ENCODE peak calls at places on chromosome 5, in eight cellular contexts. One of them, this sample, is unnamed.

GRCh38 chr5:100761192-100761591 is 141.9 kb downstream of the ST8SIA4 start:
- DNase-seq in GM23338: no peak
- DNase-seq in natural killer cell treated with Interleukin-12 subunit alpha and Interleukin-12 subunit beta and Interleukin-15 and Interleukin-18, amount 100 ng/mL, for 72 hours: no peak
- DNase-seq in NCI-H748 treated with DMSO at 0.1 percent for 48 hours: no peak
- DNase-seq in A549: peak
- DNase-seq in stomach: no peak
- DNase-seq in RCC 7860: no peak
- DNase-seq in cardiac muscle cell: no peak
- DNase-seq in this sample: no peak

GRCh38 chr5:145562931-145563330 is 272.2 kb downstream of the PRELID2 start:
- DNase-seq in GM23338: no peak
- DNase-seq in natural killer cell treated with Interleukin-12 subunit alpha and Interleukin-12 subunit beta and Interleukin-15 and Interleukin-18, amount 100 ng/mL, for 72 hours: no peak
- DNase-seq in NCI-H748 treated with DMSO at 0.1 percent for 48 hours: no peak
- DNase-seq in A549: no peak
- DNase-seq in stomach: no peak
- DNase-seq in RCC 7860: no peak
- DNase-seq in cardiac muscle cell: no peak
- DNase-seq in this sample: no peak

GRCh38 chr5:6637590-6637989 is 4.3 kb downstream of the SRD5A1 start:
- DNase-seq in GM23338: no peak
- DNase-seq in natural killer cell treated with Interleukin-12 subunit alpha and Interleukin-12 subunit beta and Interleukin-15 and Interleukin-18, amount 100 ng/mL, for 72 hours: no peak
- DNase-seq in NCI-H748 treated with DMSO at 0.1 percent for 48 hours: no peak
- DNase-seq in A549: no peak
- DNase-seq in stomach: no peak
- DNase-seq in RCC 7860: no peak
- DNase-seq in cardiac muscle cell: no peak
- DNase-seq in this sample: no peak

GRCh38 chr5:92505925-92506324 is 1075.1 kb downstream of the NR2F1-AS1 start:
- DNase-seq in GM23338: no peak
- DNase-seq in natural killer cell treated with Interleukin-12 subunit alpha and Interleukin-12 subunit beta and Interleukin-15 and Interleukin-18, amount 100 ng/mL, for 72 hours: no peak
- DNase-seq in NCI-H748 treated with DMSO at 0.1 percent for 48 hours: no peak
- DNase-seq in A549: no peak
- DNase-seq in stomach: no peak
- DNase-seq in RCC 7860: no peak
- DNase-seq in cardiac muscle cell: peak
- DNase-seq in this sample: no peak

GRCh38 chr5:81242906-81243436 is 9.8 kb downstream of the CKMT2 start:
- DNase-seq in GM23338: no peak
- DNase-seq in natural killer cell treated with Interleukin-12 subunit alpha and Interleukin-12 subunit beta and Interleukin-15 and Interleukin-18, amount 100 ng/mL, for 72 hours: no peak
- DNase-seq in NCI-H748 treated with DMSO at 0.1 percent for 48 hours: no peak
- DNase-seq in A549: no peak
- DNase-seq in stomach: no peak
- DNase-seq in RCC 7860: no peak
- DNase-seq in cardiac muscle cell: peak
- DNase-seq in this sample: no peak

GRCh38 chr5:44868541-44868940 is 59.8 kb downstream of the MRPS30 start:
- DNase-seq in GM23338: no peak
- DNase-seq in natural killer cell treated with Interleukin-12 subunit alpha and Interleukin-12 subunit beta and Interleukin-15 and Interleukin-18, amount 100 ng/mL, for 72 hours: no peak
- DNase-seq in NCI-H748 treated with DMSO at 0.1 percent for 48 hours: no peak
- DNase-seq in A549: no peak
- DNase-seq in stomach: no peak
- DNase-seq in RCC 7860: no peak
- DNase-seq in cardiac muscle cell: no peak
- DNase-seq in this sample: no peak

GRCh38 chr5:72347801-72348305 is 27.7 kb downstream of the PTCD2 start:
- DNase-seq in GM23338: no peak
- DNase-seq in natural killer cell treated with Interleukin-12 subunit alpha and Interleukin-12 subunit beta and Interleukin-15 and Interleukin-18, amount 100 ng/mL, for 72 hours: no peak
- DNase-seq in NCI-H748 treated with DMSO at 0.1 percent for 48 hours: no peak
- DNase-seq in A549: peak
- DNase-seq in stomach: no peak
- DNase-seq in RCC 7860: peak
- DNase-seq in cardiac muscle cell: peak
- DNase-seq in this sample: no peak

GRCh38 chr5:434443-435146 is 8.4 kb upstream of the EXOC3 start:
- DNase-seq in GM23338: no peak
- DNase-seq in natural killer cell treated with Interleukin-12 subunit alpha and Interleukin-12 subunit beta and Interleukin-15 and Interleukin-18, amount 100 ng/mL, for 72 hours: no peak
- DNase-seq in NCI-H748 treated with DMSO at 0.1 percent for 48 hours: no peak
- DNase-seq in A549: no peak
- DNase-seq in stomach: no peak
- DNase-seq in RCC 7860: no peak
- DNase-seq in cardiac muscle cell: no peak
- DNase-seq in this sample: no peak

GRCh38 chr5:160470437-160471341 is 49.0 kb downstream of the PTTG1 start:
- DNase-seq in GM23338: no peak
- DNase-seq in natural killer cell treated with Interleukin-12 subunit alpha and Interleukin-12 subunit beta and Interleukin-15 and Interleukin-18, amount 100 ng/mL, for 72 hours: no peak
- DNase-seq in NCI-H748 treated with DMSO at 0.1 percent for 48 hours: no peak
- DNase-seq in A549: no peak
- DNase-seq in stomach: peak
- DNase-seq in RCC 7860: no peak
- DNase-seq in cardiac muscle cell: peak
- DNase-seq in this sample: no peak

GRCh38 chr5:150139334-150139733 is 16.3 kb downstream of the PDGFRB start:
- DNase-seq in GM23338: no peak
- DNase-seq in natural killer cell treated with Interleukin-12 subunit alpha and Interleukin-12 subunit beta and Interleukin-15 and Interleukin-18, amount 100 ng/mL, for 72 hours: no peak
- DNase-seq in NCI-H748 treated with DMSO at 0.1 percent for 48 hours: no peak
- DNase-seq in A549: no peak
- DNase-seq in stomach: no peak
- DNase-seq in RCC 7860: peak
- DNase-seq in cardiac muscle cell: peak
- DNase-seq in this sample: no peak

GRCh38 chr5:72477644-72478043 is 29.6 kb downstream of the ZNF366 start:
- DNase-seq in GM23338: no peak
- DNase-seq in natural killer cell treated with Interleukin-12 subunit alpha and Interleukin-12 subunit beta and Interleukin-15 and Interleukin-18, amount 100 ng/mL, for 72 hours: no peak
- DNase-seq in NCI-H748 treated with DMSO at 0.1 percent for 48 hours: no peak
- DNase-seq in A549: no peak
- DNase-seq in stomach: no peak
- DNase-seq in RCC 7860: no peak
- DNase-seq in cardiac muscle cell: no peak
- DNase-seq in this sample: no peak

GRCh38 chr5:135162661-135163265 is 128.7 kb upstream of the PITX1 start:
- DNase-seq in GM23338: peak
- DNase-seq in natural killer cell treated with Interleukin-12 subunit alpha and Interleukin-12 subunit beta and Interleukin-15 and Interleukin-18, amount 100 ng/mL, for 72 hours: no peak
- DNase-seq in NCI-H748 treated with DMSO at 0.1 percent for 48 hours: no peak
- DNase-seq in A549: no peak
- DNase-seq in stomach: no peak
- DNase-seq in RCC 7860: no peak
- DNase-seq in cardiac muscle cell: no peak
- DNase-seq in this sample: no peak

GRCh38 chr5:178839319-178839704 is 20.4 kb upstream of the ZNF354B start:
- DNase-seq in GM23338: peak
- DNase-seq in natural killer cell treated with Interleukin-12 subunit alpha and Interleukin-12 subunit beta and Interleukin-15 and Interleukin-18, amount 100 ng/mL, for 72 hours: no peak
- DNase-seq in NCI-H748 treated with DMSO at 0.1 percent for 48 hours: no peak
- DNase-seq in A549: peak
- DNase-seq in stomach: peak
- DNase-seq in RCC 7860: no peak
- DNase-seq in cardiac muscle cell: peak
- DNase-seq in this sample: peak